ENCODE peak calls at places on chromosomes 7 and 10, in seven cellular contexts. V is left colon; A is Daoy; I is EH; B is neuronal stem cell; C is suprapubic skin; X is naive thymus-derived CD4-positive, alpha-beta T cell. U is an unnamed sample.

GRCh38 chr7:137975223-137975622 is 26.7 kb downstream of the CREB3L2 start:
- DNase-seq in V (no peak), A (no peak), I (peak), B (no peak), C (no peak), X (no peak), U (no peak)

GRCh38 chr7:6142871-6143380 is 111.8 kb downstream of the ANKRD61 start:
- DNase-seq in V (no peak), A (no peak), I (no peak), B (no peak), C (no peak), X (no peak), U (no peak)

GRCh38 chr7:373818-374705 is 84.1 kb downstream of the FOXL3 start:
- DNase-seq in V (no peak), A (no peak), I (no peak), B (no peak), C (peak), X (no peak), U (no peak)

GRCh38 chr10:100637785-100638184 is 102.0 kb downstream of the HIF1AN start:
- DNase-seq in V (peak), A (peak), I (peak), B (peak), C (no peak), X (no peak), U (no peak)

GRCh38 chr7:4699897-4700296 is 17.8 kb downstream of the FOXK1 start:
- DNase-seq in V (no peak), A (no peak), I (no peak), B (no peak), C (no peak), X (no peak), U (no peak)

GRCh38 chr7:106070567-106071254 is 41.4 kb downstream of the SYPL1 start:
- DNase-seq in V (no peak), A (no peak), I (no peak), B (no peak), C (no peak), X (no peak), U (no peak)

GRCh38 chr7:74684921-74685320 is 27.4 kb downstream of the GTF2I start:
- DNase-seq in V (no peak), A (no peak), I (no peak), B (no peak), C (no peak), X (no peak), U (no peak)

GRCh38 chr10:36187382-36188042 is 545.4 kb upstream of the FZD8 start:
- DNase-seq in V (no peak), A (no peak), I (no peak), B (no peak), C (no peak), X (no peak), U (no peak)

GRCh38 chr7:1854521-1855395 is 184.7 kb downstream of the ELFN1 start:
- DNase-seq in V (peak), A (no peak), I (no peak), B (no peak), C (peak), X (no peak), U (peak)

GRCh38 chr10:16853201-16853600 is 36.0 kb upstream of the RSU1 start:
- DNase-seq in V (no peak), A (peak), I (peak), B (no peak), C (no peak), X (no peak), U (no peak)

GRCh38 chr10:126216221-126216701 is 172.0 kb downstream of the ADAM12 start:
- DNase-seq in V (no peak), A (no peak), I (peak), B (no peak), C (no peak), X (no peak), U (no peak)

GRCh38 chr10:110992011-110992800 is 72.8 kb downstream of the SHOC2 start:
- DNase-seq in V (no peak), A (no peak), I (peak), B (no peak), C (no peak), X (no peak), U (no peak)

GRCh38 chr7:98772242-98772603 is 97.6 kb downstream of the TMEM130 start:
- DNase-seq in V (no peak), A (no peak), I (no peak), B (no peak), C (no peak), X (no peak), U (no peak)

GRCh38 chr10:117449636-117450035 is 74.4 kb upstream of the PDZD8 start:
- DNase-seq in V (peak), A (no peak), I (no peak), B (no peak), C (no peak), X (no peak), U (no peak)

GRCh38 chr10:30047924-30048531 is 11.4 kb downstream of the JCAD start:
- DNase-seq in V (no peak), A (no peak), I (no peak), B (no peak), C (no peak), X (peak), U (no peak)

GRCh38 chr10:28481968-28482367 is 51.0 kb upstream of the WAC start:
- DNase-seq in V (no peak), A (no peak), I (no peak), B (no peak), C (no peak), X (no peak), U (no peak)

GRCh38 chr10:3776796-3777571 is 8.0 kb downstream of the KLF6 start:
- DNase-seq in V (peak), A (peak), I (peak), B (no peak), C (no peak), X (peak), U (peak)

GRCh38 chr10:115171392-115171960 is 78.3 kb downstream of the ATRNL1 start:
- DNase-seq in V (no peak), A (no peak), I (peak), B (peak), C (no peak), X (no peak), U (no peak)

GRCh38 chr7:35988105-35988504 is 164.9 kb upstream of the EEPD1 start:
- DNase-seq in V (no peak), A (no peak), I (no peak), B (no peak), C (no peak), X (no peak), U (no peak)

GRCh38 chr7:27835408-27835807 is 95.4 kb downstream of the TAX1BP1 start:
- DNase-seq in V (no peak), A (no peak), I (peak), B (no peak), C (no peak), X (no peak), U (no peak)

GRCh38 chr10:11319990-11320602 is 291.4 kb downstream of the USP6NL start:
- DNase-seq in V (no peak), A (no peak), I (no peak), B (no peak), C (no peak), X (no peak), U (no peak)

GRCh38 chr7:87152897-87153641 is 816 bp downstream of the DMTF1 start:
- DNase-seq in V (peak), A (no peak), I (peak), B (no peak), C (no peak), X (peak), U (no peak)

GRCh38 chr7:36227223-36227622 is 74.2 kb downstream of the EEPD1 start:
- DNase-seq in V (peak), A (no peak), I (peak), B (no peak), C (peak), X (no peak), U (no peak)

GRCh38 chr7:100640438-100641410 is 628 bp downstream of the TFR2 start:
- DNase-seq in V (no peak), A (no peak), I (no peak), B (no peak), C (no peak), X (no peak), U (no peak)

GRCh38 chr10:124534231-124534798 is 72.7 kb downstream of the LHPP start:
- DNase-seq in V (no peak), A (no peak), I (no peak), B (no peak), C (no peak), X (no peak), U (no peak)

GRCh38 chr7:51446356-51446755 is 129.7 kb upstream of the COBL start:
- DNase-seq in V (no peak), A (no peak), I (no peak), B (no peak), C (no peak), X (no peak), U (no peak)

GRCh38 chr10:94103902-94104301 is 110.2 kb downstream of the PLCE1 start:
- DNase-seq in V (no peak), A (peak), I (peak), B (no peak), C (no peak), X (no peak), U (no peak)

GRCh38 chr7:116354546-116355422 is 144.4 kb downstream of the TES start:
- DNase-seq in V (peak), A (peak), I (peak), B (no peak), C (peak), X (no peak), U (peak)

U was measured in coronary artery.